ENCODE peak calls at places on chromosomes 6 and 20, in five cellular contexts. V is WERI-Rb-1; R is CD8-positive, alpha-beta memory T cell; N is ovary; G is CD8-positive, alpha-beta T cell. P is an unnamed sample. For H3K9me3, the result is how much of the 10 kb centered on the place peaks cover.

GRCh38 chr6:5923840-5924239 is 82.9 kb downstream of the NRN1 start:
- DNase-seq in V (no peak), R (no peak), N (no peak), G (no peak), P (no peak)

GRCh38 chr6:122712864-122713612 is 66.5 kb upstream of the FABP7 start:
- DNase-seq in V (no peak), R (no peak), N (no peak), G (no peak), P (no peak)

GRCh38 chr20:9422335-9422734 is 92.1 kb upstream of the LAMP5 start:
- DNase-seq in V (no peak), R (no peak), N (no peak), G (no peak), P (no peak)

GRCh38 chr6:140988780-140989179 is 1143.9 kb upstream of the GJE1 start:
- DNase-seq in V (no peak), R (no peak), N (no peak), G (no peak), P (no peak)

GRCh38 chr20:38676576-38676975 is 47.7 kb upstream of the SLC32A1 start:
- DNase-seq in V (peak), R (no peak), N (no peak), G (no peak), P (no peak)

GRCh38 chr20:54083459-54083858 is 13.1 kb upstream of the BCAS1 start:
- DNase-seq in V (no peak), R (no peak), N (no peak), G (no peak), P (no peak)

GRCh38 chr20:63701329-63702035 is 5.0 kb downstream of the TNFRSF6B start:
- DNase-seq in V (no peak), R (no peak), N (no peak), G (no peak), P (no peak)

GRCh38 chr20:57469418-57470211 is 55.3 kb downstream of the CTCFL start:
- DNase-seq in V (no peak), R (no peak), N (peak), G (no peak), P (no peak)

GRCh38 chr6:28353981-28354676 is 4.4 kb downstream of the ZKSCAN3 start:
- DNase-seq in V (no peak), R (no peak), N (peak), G (no peak), P (no peak)

GRCh38 chr6:116051244-116051643 is 9.4 kb downstream of the FRK start:
- DNase-seq in V (no peak), R (no peak), N (no peak), G (no peak), P (no peak)

GRCh38 chr6:14172575-14172974 is 55.0 kb downstream of the CD83 start:
- DNase-seq in V (no peak), R (no peak), N (no peak), G (no peak), P (no peak)

GRCh38 chr20:48008850-48009535 is 223.7 kb upstream of the SULF2 start:
- DNase-seq in V (no peak), R (no peak), N (no peak), G (no peak), P (no peak)

GRCh38 chr6:163667372-163668060 is 253.0 kb downstream of the QKI start:
- DNase-seq in V (no peak), R (no peak), N (no peak), G (no peak), P (no peak)

GRCh38 chr6:12490904-12491571 is 200.9 kb downstream of the EDN1 start:
- DNase-seq in V (no peak), R (no peak), N (no peak), G (no peak), P (no peak)

GRCh38 chr6:79599725-79600259 is 31.3 kb upstream of the SH3BGRL2 start:
- DNase-seq in V (no peak), R (no peak), N (no peak), G (no peak), P (no peak)

GRCh38 chr6:73382462-73383113 is 12.0 kb upstream of the DDX43 start:
- DNase-seq in V (no peak), R (no peak), N (no peak), G (no peak), P (no peak)

GRCh38 chr6:132279592-132280139 is 121.6 kb downstream of the MOXD1 start:
- DNase-seq in V (peak), R (peak), N (peak), G (peak), P (peak)

GRCh38 chr20:3710027-3710426 is 2.4 kb downstream of the SIGLEC1 start:
- DNase-seq in V (peak), R (no peak), N (no peak), G (no peak), P (no peak)

GRCh38 chr6:104613416-104614001 is 246.2 kb downstream of the HACE1 start:
- DNase-seq in V (no peak), R (no peak), N (no peak), G (no peak), P (no peak)

GRCh38 chr6:38528196-38528965 is 111.3 kb downstream of the BTBD9 start:
- DNase-seq in V (no peak), R (no peak), N (no peak), G (no peak), P (no peak)

GRCh38 chr6:16372029-16372776 is 133.8 kb downstream of the GMPR start:
- DNase-seq in V (no peak), R (no peak), N (no peak), G (no peak), P (no peak)

GRCh38 chr6:165245287-165245686 is 64.1 kb downstream of the C6orf118 start:
- DNase-seq in V (no peak), R (no peak), N (no peak), G (no peak), P (no peak)

GRCh38 chr6:52574709-52575489 is 2.0 kb downstream of the TRAM2 start:
- DNase-seq in V (no peak), R (peak), N (no peak), G (peak), P (peak)

GRCh38 chr6:49423817-49424216 is 39.2 kb downstream of the MMUT start:
- DNase-seq in V (no peak), R (no peak), N (no peak), G (no peak), P (no peak)

GRCh38 chr20:29313481-29313880 is 1944.0 kb upstream of the DEFB115 start:
- DNase-seq in V (no peak), R (no peak), N (no peak), G (no peak), P (no peak)

GRCh38 chr6:37546141-37546871 is 46.6 kb upstream of the CCDC167 start:
- DNase-seq in V (peak), R (no peak), N (no peak), G (no peak), P (no peak)

GRCh38 chr6:47267301-47267700 is 42.4 kb downstream of the TNFRSF21 start:
- DNase-seq in V (no peak), R (no peak), N (no peak), G (no peak), P (no peak)

GRCh38 chr20:48198951-48199431 is 413.7 kb upstream of the SULF2 start:
- DNase-seq in V (no peak), R (no peak), N (no peak), G (no peak), P (no peak)

GRCh38 chr6:149084026-149084425 is 233.5 kb upstream of the TAB2 start:
- DNase-seq in V (no peak), R (no peak), N (no peak), G (no peak), P (no peak)

GRCh38 chr6:148997863-148998262 is 251.0 kb downstream of the UST start:
- DNase-seq in V (no peak), R (no peak), N (no peak), G (no peak), P (no peak)

GRCh38 chr6:162974685-162975084 is 246.9 kb downstream of the PACRG start:
- DNase-seq in V (no peak), R (no peak), N (no peak), G (no peak), P (no peak)

GRCh38 chr6:11043961-11044711 is at the start of gene ELOVL2:
- DNase-seq in V (peak), R (no peak), N (no peak), G (peak), P (peak)

GRCh38 chr20:41179961-41180360 is 42.6 kb downstream of the PLCG1 start:
- DNase-seq in V (no peak), R (no peak), N (no peak), G (no peak), P (no peak)

GRCh38 chr6:153702671-153703070 is 336.4 kb upstream of the OPRM1 start:
- DNase-seq in V (no peak), R (no peak), N (no peak), G (no peak), P (no peak)
- H3K9me3 ChIP-seq in V (under half), R (under half), N (under half), G (under half), P (under half)

GRCh38 chr6:4803343-4803744 is 27.1 kb downstream of the CDYL start:
- DNase-seq in V (no peak), R (no peak), N (no peak), G (no peak), P (no peak)

GRCh38 chr6:4804095-4804494 is 27.9 kb downstream of the CDYL start:
- DNase-seq in V (no peak), R (no peak), N (no peak), G (no peak), P (no peak)

GRCh38 chr6:4801491-4802118 is 25.4 kb downstream of the CDYL start:
- DNase-seq in V (no peak), R (no peak), N (no peak), G (no peak), P (no peak)

GRCh38 chr6:4800662-4801061 is 24.5 kb downstream of the CDYL start:
- DNase-seq in V (no peak), R (no peak), N (no peak), G (no peak), P (no peak)

GRCh38 chr6:4802312-4802935 is 26.2 kb downstream of the CDYL start:
- DNase-seq in V (no peak), R (no peak), N (no peak), G (no peak), P (no peak)
- H3K9me3 ChIP-seq in V (under half), R (under half), N (under half), G (under half), P (under half)

DNA sequence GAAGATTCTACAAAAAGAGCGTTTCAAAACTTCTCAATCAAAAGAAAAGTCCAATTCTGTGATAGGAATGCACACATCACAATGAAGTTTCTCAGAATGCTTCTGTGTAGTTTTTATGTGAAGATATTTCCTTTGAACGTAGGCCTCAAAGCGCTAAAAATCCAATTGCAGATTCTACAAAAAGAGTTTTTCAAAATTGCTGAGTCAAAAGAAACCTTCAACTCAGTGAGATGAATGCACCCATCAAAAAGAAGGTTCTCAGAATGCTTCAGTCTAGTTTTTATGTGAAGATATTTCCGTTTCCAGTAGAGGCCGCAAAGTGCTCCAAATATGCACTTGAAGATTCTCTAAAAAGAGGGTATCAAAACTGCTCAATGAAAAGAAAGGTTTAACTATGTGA is 319.7 kb upstream of the DEFB115 start:
- DNase-seq in V (no peak), R (no peak), N (no peak), G (no peak), P (no peak)
- H3K9me3 ChIP-seq in V (under half), R (under half), N (under half), G (under half), P (under half)

GRCh38 chr20:519999-520398 is 23.6 kb downstream of the CSNK2A1 start:
- DNase-seq in V (no peak), R (no peak), N (no peak), G (no peak), P (no peak)
- H3K9me3 ChIP-seq in V (under half), R (under half), N (under half), G (under half), P (under half)

DNA sequence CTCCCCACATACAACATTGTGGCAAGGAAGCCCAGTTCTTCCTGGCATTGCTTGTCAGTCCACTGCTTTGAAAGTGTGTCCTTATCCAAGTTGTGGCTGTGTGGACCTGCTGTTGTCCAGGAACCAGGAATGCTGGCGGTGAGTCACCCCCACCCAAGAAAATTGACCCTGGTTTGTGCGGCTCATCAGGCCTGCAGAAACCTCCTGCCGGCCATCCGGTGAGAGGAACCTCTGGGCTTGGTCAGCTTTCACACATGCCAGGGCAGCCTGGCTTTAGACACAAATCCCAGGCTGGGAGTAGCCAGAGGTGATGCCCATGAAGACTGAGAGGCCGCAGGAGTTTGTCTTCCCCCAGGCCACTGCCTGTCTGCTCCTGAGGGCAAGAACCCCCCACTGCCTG is 223.6 kb downstream of the TTLL2 start:
- DNase-seq in V (no peak), R (no peak), N (no peak), G (no peak), P (no peak)
- H3K9me3 ChIP-seq in V (under half), R (under half), N (under half), G (under half), P (under half)

P was measured in T-helper 17 cell.